ENCODE peak calls at places on chromosomes 2 and 18, in six cellular contexts. One of them, this sample, is unnamed.

GRCh38 chr2:437772-438393 is 150.0 kb upstream of the ALKAL2 start:
- DNase-seq in activated naive CD8-positive, alpha-beta T cell treated with anti-CD3 and anti-CD28 coated beads, Interleukin-2, amount 50 U/mL, for 24 hours: peak
- DNase-seq in coronary artery: no peak
- DNase-seq in esophagus squamous epithelium: peak
- DNase-seq in sciatic nerve: no peak
- DNase-seq in substantia nigra: no peak
- DNase-seq in this sample: no peak

GRCh38 chr2:75287624-75288313 is 88.4 kb upstream of the TACR1 start:
- DNase-seq in activated naive CD8-positive, alpha-beta T cell treated with anti-CD3 and anti-CD28 coated beads, Interleukin-2, amount 50 U/mL, for 24 hours: no peak
- DNase-seq in coronary artery: no peak
- DNase-seq in esophagus squamous epithelium: no peak
- DNase-seq in sciatic nerve: no peak
- DNase-seq in substantia nigra: no peak
- DNase-seq in this sample: no peak

GRCh38 chr2:133109772-133110171 is 439.8 kb upstream of the LYPD1 start:
- DNase-seq in activated naive CD8-positive, alpha-beta T cell treated with anti-CD3 and anti-CD28 coated beads, Interleukin-2, amount 50 U/mL, for 24 hours: no peak
- DNase-seq in coronary artery: no peak
- DNase-seq in esophagus squamous epithelium: no peak
- DNase-seq in sciatic nerve: no peak
- DNase-seq in substantia nigra: no peak
- DNase-seq in this sample: no peak

GRCh38 chr2:239882335-239882734 is 142.8 kb downstream of the NDUFA10 start:
- DNase-seq in activated naive CD8-positive, alpha-beta T cell treated with anti-CD3 and anti-CD28 coated beads, Interleukin-2, amount 50 U/mL, for 24 hours: peak
- DNase-seq in coronary artery: peak
- DNase-seq in esophagus squamous epithelium: peak
- DNase-seq in sciatic nerve: peak
- DNase-seq in substantia nigra: no peak
- DNase-seq in this sample: no peak

GRCh38 chr2:64114063-64114911 is 29.9 kb downstream of the PELI1 start:
- DNase-seq in activated naive CD8-positive, alpha-beta T cell treated with anti-CD3 and anti-CD28 coated beads, Interleukin-2, amount 50 U/mL, for 24 hours: no peak
- DNase-seq in coronary artery: no peak
- DNase-seq in esophagus squamous epithelium: no peak
- DNase-seq in sciatic nerve: no peak
- DNase-seq in substantia nigra: no peak
- DNase-seq in this sample: no peak

GRCh38 chr18:31438402-31438801 is 9.1 kb upstream of the DSG3 start:
- DNase-seq in activated naive CD8-positive, alpha-beta T cell treated with anti-CD3 and anti-CD28 coated beads, Interleukin-2, amount 50 U/mL, for 24 hours: no peak
- DNase-seq in coronary artery: no peak
- DNase-seq in esophagus squamous epithelium: no peak
- DNase-seq in sciatic nerve: no peak
- DNase-seq in substantia nigra: no peak
- DNase-seq in this sample: no peak

GRCh38 chr2:241065355-241065803 is 36.7 kb downstream of the MTERF4 start:
- DNase-seq in activated naive CD8-positive, alpha-beta T cell treated with anti-CD3 and anti-CD28 coated beads, Interleukin-2, amount 50 U/mL, for 24 hours: no peak
- DNase-seq in coronary artery: no peak
- DNase-seq in esophagus squamous epithelium: no peak
- DNase-seq in sciatic nerve: no peak
- DNase-seq in substantia nigra: no peak
- DNase-seq in this sample: no peak

GRCh38 chr2:105329197-105329554 is 359 bp downstream of the TGFBRAP1 start:
- DNase-seq in activated naive CD8-positive, alpha-beta T cell treated with anti-CD3 and anti-CD28 coated beads, Interleukin-2, amount 50 U/mL, for 24 hours: peak
- DNase-seq in coronary artery: no peak
- DNase-seq in esophagus squamous epithelium: no peak
- DNase-seq in sciatic nerve: peak
- DNase-seq in substantia nigra: no peak
- DNase-seq in this sample: no peak

GRCh38 chr2:216554286-216554685 is 55.6 kb downstream of the RPL37A start:
- DNase-seq in activated naive CD8-positive, alpha-beta T cell treated with anti-CD3 and anti-CD28 coated beads, Interleukin-2, amount 50 U/mL, for 24 hours: no peak
- DNase-seq in coronary artery: no peak
- DNase-seq in esophagus squamous epithelium: no peak
- DNase-seq in sciatic nerve: no peak
- DNase-seq in substantia nigra: no peak
- DNase-seq in this sample: no peak

GRCh38 chr2:1564506-1564905 is 151.2 kb downstream of the TPO start:
- DNase-seq in activated naive CD8-positive, alpha-beta T cell treated with anti-CD3 and anti-CD28 coated beads, Interleukin-2, amount 50 U/mL, for 24 hours: peak
- DNase-seq in coronary artery: no peak
- DNase-seq in esophagus squamous epithelium: no peak
- DNase-seq in sciatic nerve: no peak
- DNase-seq in substantia nigra: no peak
- DNase-seq in this sample: no peak

GRCh38 chr18:63079114-63079513 is 240.5 kb downstream of the BCL2 start:
- DNase-seq in activated naive CD8-positive, alpha-beta T cell treated with anti-CD3 and anti-CD28 coated beads, Interleukin-2, amount 50 U/mL, for 24 hours: no peak
- DNase-seq in coronary artery: no peak
- DNase-seq in esophagus squamous epithelium: no peak
- DNase-seq in sciatic nerve: no peak
- DNase-seq in substantia nigra: no peak
- DNase-seq in this sample: no peak